ENCODE peak calls at places on chromosomes 7 and 10, in seven cellular contexts. M is tibial nerve, G is Peyer's patch, F is left ventricle myocardium inferior, N is breast epithelium, B is psoas muscle, Y is uterus. Z is an unnamed sample.

GRCh38 chr10:98088186-98088971 is 46.1 kb upstream of the R3HCC1L start:
- DNase-seq in N (no peak), G (no peak), Y (no peak), M (no peak), F (peak), B (peak), Z (no peak)

GRCh38 chr10:103716206-103717160 is 138.9 kb downstream of the SH3PXD2A start:
- DNase-seq in M (no peak), B (no peak), Y (no peak), F (no peak), N (peak), G (no peak), Z (peak)

GRCh38 chr10:30413996-30414576 is 19.9 kb upstream of the MAP3K8 start:
- DNase-seq in N (no peak), B (no peak), G (no peak), Y (no peak), F (no peak), M (peak), Z (no peak)

GRCh38 chr10:50874723-50875122 is 10.7 kb downstream of the A1CF start:
- DNase-seq in M (no peak), B (no peak), Y (no peak), G (peak), F (no peak), N (no peak), Z (no peak)

GRCh38 chr10:17781856-17782255 is 27.3 kb upstream of the MRC1 start:
- DNase-seq in Y (no peak), N (no peak), F (no peak), G (no peak), M (no peak), B (no peak), Z (no peak)

GRCh38 chr10:30510932-30511700 is 77.1 kb downstream of the MAP3K8 start:
- DNase-seq in N (no peak), F (no peak), Y (no peak), G (no peak), B (no peak), M (no peak), Z (no peak)

GRCh38 chr7:30469303-30469702 is 9.3 kb downstream of the NOD1 start:
- DNase-seq in M (peak), G (peak), F (peak), Y (peak), B (peak), N (peak), Z (no peak)

GRCh38 chr10:110656612-110657011 is 12.5 kb downstream of the RBM20 start:
- DNase-seq in G (no peak), M (no peak), N (no peak), Y (no peak), B (no peak), F (no peak), Z (no peak)

GRCh38 chr7:149377386-149377785 is 83.5 kb downstream of the ZNF777 start:
- DNase-seq in B (no peak), G (no peak), N (no peak), Y (no peak), M (no peak), F (no peak), Z (no peak)

GRCh38 chr7:90825779-90826178 is 229.7 kb downstream of the CDK14 start:
- DNase-seq in B (no peak), F (no peak), M (no peak), G (no peak), N (no peak), Y (no peak), Z (no peak)

GRCh38 chr10:19518109-19518508 is 298.1 kb upstream of the PLXDC2 start:
- DNase-seq in B (no peak), M (no peak), Y (no peak), F (no peak), N (no peak), G (no peak), Z (no peak)

GRCh38 chr7:36198854-36199266 is 45.8 kb downstream of the EEPD1 start:
- DNase-seq in M (no peak), G (no peak), N (no peak), B (no peak), Y (no peak), F (no peak), Z (no peak)

GRCh38 chr10:20313665-20314064 is 497.4 kb downstream of the PLXDC2 start:
- DNase-seq in B (no peak), F (no peak), G (no peak), N (no peak), Y (no peak), M (no peak), Z (no peak)

GRCh38 chr7:75756340-75757297 is 15.4 kb downstream of the CCL26 start:
- DNase-seq in F (no peak), B (no peak), G (no peak), M (no peak), Y (no peak), N (no peak), Z (no peak)

GRCh38 chr7:87853237-87853864 is 22.8 kb downstream of the SLC25A40 start:
- DNase-seq in G (no peak), B (no peak), F (no peak), N (no peak), Y (no peak), M (no peak), Z (no peak)

GRCh38 chr7:127675716-127676115 is 23.7 kb downstream of the SND1 start:
- DNase-seq in M (no peak), B (no peak), N (no peak), G (no peak), F (no peak), Y (no peak), Z (no peak)

GRCh38 chr10:61779276-61779675 is 116.5 kb downstream of the CABCOCO1 start:
- DNase-seq in N (no peak), Y (no peak), F (no peak), M (no peak), B (no peak), G (no peak), Z (no peak)

DNA sequence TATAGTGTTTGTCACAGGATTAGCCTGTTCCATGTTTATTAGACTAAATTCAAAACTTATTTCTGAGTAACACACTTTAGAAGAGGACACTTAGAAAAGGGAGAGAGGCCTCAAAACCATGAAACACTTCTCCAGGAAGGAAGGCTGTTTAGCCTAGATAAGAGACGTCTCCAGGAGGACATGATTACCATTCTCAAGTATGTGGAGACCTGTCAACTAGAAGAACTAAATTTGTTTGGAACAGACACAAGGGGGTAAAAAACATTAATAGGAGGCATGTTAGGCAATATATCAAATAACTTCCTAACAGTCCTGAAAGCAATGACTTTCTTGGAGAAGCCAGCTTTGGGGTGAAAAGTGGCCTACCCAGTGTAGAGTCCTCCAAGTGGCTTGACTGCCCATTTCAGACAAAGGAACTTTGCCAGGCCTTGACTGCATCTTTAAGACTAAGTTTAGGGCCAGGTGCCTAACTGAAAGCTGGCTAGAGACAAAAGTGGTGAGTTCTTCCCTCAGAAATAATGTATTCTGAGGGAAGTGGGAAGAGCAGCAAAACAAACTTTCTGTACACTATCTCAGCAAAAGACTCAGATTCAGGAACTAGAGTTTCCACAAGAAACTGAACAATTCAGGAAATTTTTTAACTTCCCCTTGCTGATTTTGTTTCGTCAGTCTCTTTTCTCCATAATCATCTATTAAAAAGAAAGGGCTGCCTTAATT is 11.8 kb downstream of the NCOA4 start:
- DNase-seq in G (no peak), F (no peak), M (no peak), Y (no peak), N (no peak), B (no peak), Z (no peak)
- H3K27ac ChIP-seq in G (no peak), F (peak), M (peak), Y (no peak), N (no peak), B (peak), Z (peak)

GRCh38 chr7:137958593-137959431 is 43.1 kb downstream of the CREB3L2 start:
- DNase-seq in G (no peak), M (no peak), B (no peak), N (no peak), F (no peak), Y (no peak), Z (no peak)

GRCh38 chr7:137962875-137963507 is 38.9 kb downstream of the CREB3L2 start:
- DNase-seq in G (no peak), B (no peak), M (no peak), F (no peak), N (no peak), Y (no peak), Z (no peak)

GRCh38 chr7:137962491-137962874 is 39.4 kb downstream of the CREB3L2 start:
- DNase-seq in M (no peak), B (no peak), Y (no peak), F (no peak), N (no peak), G (no peak), Z (no peak)

GRCh38 chr7:137959987-137960386 is 41.9 kb downstream of the CREB3L2 start:
- DNase-seq in B (no peak), N (no peak), G (no peak), M (no peak), F (no peak), Y (no peak), Z (no peak)

DNA sequence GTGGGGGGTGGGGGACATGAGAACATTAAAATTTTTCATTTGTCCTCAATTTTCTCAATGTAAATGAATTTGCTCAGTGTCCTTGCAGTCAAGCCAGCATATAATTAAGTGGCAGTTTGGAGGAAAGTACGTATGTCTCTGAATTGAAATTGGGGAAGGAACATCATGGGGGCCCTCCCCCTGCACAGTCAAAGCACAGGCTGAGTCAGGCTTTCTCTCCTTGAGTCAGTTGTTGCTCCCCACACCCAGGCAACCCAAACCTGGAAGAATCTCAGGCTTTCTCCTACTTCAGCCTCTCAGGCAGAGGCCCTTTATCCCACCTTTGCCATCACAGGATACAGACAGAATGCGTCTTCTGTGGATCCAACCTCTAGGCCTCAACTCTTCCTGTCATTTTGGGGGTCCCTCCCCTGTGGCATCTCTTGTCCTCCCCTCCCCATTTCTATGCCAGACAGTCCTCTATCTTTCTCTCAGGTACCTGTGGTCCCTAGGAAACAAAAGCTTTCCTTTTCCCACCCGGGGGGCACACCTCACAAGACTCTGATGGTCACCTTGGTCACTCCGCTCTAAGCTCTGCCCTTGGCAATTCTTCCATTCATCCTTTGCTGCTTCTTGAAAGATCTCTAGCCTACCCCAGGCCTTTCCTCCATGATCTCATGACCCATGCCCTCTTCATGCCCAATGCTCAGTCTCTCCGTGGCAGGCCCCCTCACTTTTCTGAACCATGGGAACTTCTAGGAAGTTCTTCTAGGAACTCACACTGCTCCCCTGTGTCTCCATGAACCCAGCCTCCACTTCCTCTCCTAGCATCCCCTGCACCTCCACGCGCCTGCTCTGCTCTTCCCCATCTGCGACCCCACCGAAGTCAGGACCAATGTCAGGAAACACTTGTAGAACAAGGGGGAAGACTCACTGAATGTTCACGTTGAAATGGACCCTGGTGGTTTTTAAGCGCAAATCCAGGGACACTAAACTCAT is 40.4 kb downstream of the CREB3L2 start:
- DNase-seq in G (no peak), B (no peak), Y (no peak), M (no peak), F (no peak), N (no peak), Z (no peak)
- H3K27ac ChIP-seq in G (no peak), B (no peak), Y (no peak), M (no peak), F (no peak), N (peak), Z (no peak)

DNA sequence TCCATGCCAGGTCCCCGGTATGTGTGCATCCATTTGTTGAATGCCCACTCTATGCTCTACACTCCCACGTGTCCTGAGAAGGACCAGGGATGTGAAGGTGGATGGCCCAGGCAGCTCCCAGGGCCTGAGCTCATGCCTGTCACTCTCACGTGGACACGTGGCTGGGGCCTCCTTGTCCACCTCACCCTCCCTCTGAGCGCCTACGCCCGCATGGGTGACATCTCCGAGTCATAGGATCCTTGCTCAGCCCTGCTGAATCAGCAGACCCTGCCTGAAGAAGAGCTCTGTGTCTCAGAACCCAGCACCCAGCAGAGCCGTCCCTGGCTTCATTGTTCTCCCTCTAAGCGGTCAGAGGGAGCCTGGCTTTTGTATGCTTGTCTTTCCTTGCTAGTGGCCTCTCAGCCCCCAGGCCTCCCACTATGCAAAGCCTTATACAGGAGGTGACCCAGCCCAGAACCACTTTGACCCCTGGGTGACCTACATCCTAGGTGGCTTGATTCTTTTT is 107.9 kb upstream of the PPIF start:
- DNase-seq in Y (no peak), B (peak), M (peak), F (peak), G (peak), N (peak), Z (peak)
- H3K27ac ChIP-seq in Y (peak), B (peak), M (peak), F (peak), G (peak), N (peak), Z (peak)

DNA sequence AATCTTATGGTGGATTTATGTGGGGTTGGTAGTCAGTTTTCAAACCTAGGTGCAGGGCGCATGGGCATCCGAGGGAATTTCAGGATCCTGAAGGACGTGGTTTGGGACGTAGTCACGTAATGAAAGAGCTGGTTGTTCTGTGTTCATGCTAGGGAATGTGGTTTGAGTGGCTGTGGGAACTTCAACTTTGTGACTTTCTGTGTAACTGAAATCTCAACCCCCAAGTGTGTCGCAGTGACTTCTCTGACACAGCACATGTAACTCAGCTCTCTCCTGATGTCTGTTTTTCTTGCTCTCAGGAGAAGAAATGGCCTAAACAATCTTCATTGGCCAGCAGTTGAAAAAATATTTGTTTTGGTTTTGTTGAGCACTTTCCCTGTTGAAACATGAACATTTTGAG is 199.0 kb downstream of the PTEN start:
- DNase-seq in G (no peak), M (no peak), N (no peak), Y (no peak), F (no peak), B (no peak), Z (no peak)
- H3K27ac ChIP-seq in G (peak), M (peak), N (peak), Y (peak), F (peak), B (peak), Z (peak)